ENCODE peak calls at places on chromosomes 12 and 14, in nine cellular contexts. R is body of pancreas, W is AG09309, Y is choroid plexus epithelial cell, O is tibial artery, Q is fibroblast of pulmonary artery, S is AG04450, J is retinal pigment epithelial cell, L is astrocyte of the spinal cord. I is an unnamed sample.

GRCh38 chr12:78040111-78040510 is 209.4 kb downstream of the NAV3 start:
- DNase-seq in J (no peak), W (no peak), Q (peak), S (no peak), L (no peak), R (no peak), O (no peak), Y (no peak), I (no peak)

GRCh38 chr12:32558941-32559340 is 120.2 kb upstream of the DNM1L start:
- DNase-seq in Y (peak), S (no peak), O (no peak), R (no peak), W (peak), Q (peak), J (no peak), L (no peak), I (peak)

GRCh38 chr14:90500665-90501370 is 104.0 kb downstream of the CALM1 start:
- DNase-seq in Q (no peak), S (no peak), O (peak), L (no peak), R (no peak), J (no peak), Y (no peak), W (no peak), I (peak)

GRCh38 chr12:75480469-75480949 is at the start of gene GLIPR1:
- DNase-seq in R (peak), S (peak), J (peak), O (peak), Q (peak), W (peak), L (peak), Y (peak), I (peak)

GRCh38 chr14:105491366-105492006 is 440 bp downstream of the TEDC1 start:
- DNase-seq in R (peak), S (no peak), O (peak), Q (peak), J (no peak), Y (peak), W (no peak), L (peak), I (peak)

GRCh38 chr14:90760591-90761316 is 55.5 kb downstream of the TTC7B start:
- DNase-seq in Q (peak), J (no peak), L (peak), R (no peak), W (no peak), Y (peak), S (no peak), O (no peak), I (no peak)

GRCh38 chr14:54784657-54785056 is 118.0 kb downstream of the GCH1 start:
- DNase-seq in S (no peak), L (no peak), J (no peak), Q (no peak), R (no peak), Y (no peak), W (no peak), O (peak), I (no peak)

GRCh38 chr12:95859344-95859816 is 628 bp downstream of the SNRPF start:
- DNase-seq in S (no peak), R (no peak), Q (peak), W (no peak), L (peak), O (no peak), Y (peak), J (no peak), I (peak)

GRCh38 chr12:32549675-32550079 is 129.4 kb upstream of the DNM1L start:
- DNase-seq in J (no peak), L (peak), O (no peak), Q (no peak), W (no peak), S (no peak), R (no peak), Y (peak), I (no peak)

GRCh38 chr12:6355491-6356373 is 13.9 kb upstream of the TNFRSF1A start:
- DNase-seq in L (no peak), O (no peak), S (no peak), J (no peak), W (no peak), R (no peak), Y (no peak), Q (no peak), I (no peak)

GRCh38 chr12:27606986-27607385 is 83.0 kb downstream of the PPFIBP1 start:
- DNase-seq in J (no peak), S (no peak), R (no peak), O (no peak), L (no peak), Y (no peak), Q (no peak), W (no peak), I (no peak)

GRCh38 chr12:105032703-105033357 is 46.7 kb downstream of the NOPCHAP1 start:
- DNase-seq in R (no peak), S (no peak), J (no peak), Y (peak), O (no peak), Q (peak), L (no peak), W (no peak), I (no peak)

GRCh38 chr14:54356172-54356571 is 40.6 kb upstream of the CDKN3 start:
- DNase-seq in Q (no peak), L (peak), R (no peak), Y (peak), J (no peak), W (no peak), S (no peak), O (no peak), I (no peak)

GRCh38 chr12:57319678-57320469 is 68.9 kb upstream of the STAC3 start:
- DNase-seq in W (no peak), L (no peak), O (no peak), Q (no peak), J (no peak), Y (no peak), S (no peak), R (no peak), I (no peak)

GRCh38 chr14:31257244-31257553 is 49.6 kb upstream of the HECTD1 start:
- DNase-seq in L (no peak), W (no peak), Q (no peak), O (no peak), S (no peak), J (no peak), R (no peak), Y (no peak), I (no peak)

GRCh38 chr12:14910090-14910915 is 24.6 kb upstream of the MGP start:
- DNase-seq in L (peak), W (no peak), O (no peak), R (no peak), J (peak), Q (peak), Y (peak), S (no peak), I (no peak)

GRCh38 chr14:60274448-60274847 is 25.4 kb downstream of the PPM1A start:
- DNase-seq in W (no peak), O (no peak), L (no peak), Y (no peak), S (no peak), J (no peak), Q (no peak), R (no peak), I (no peak)

GRCh38 chr14:101593411-101594181 is 32.3 kb downstream of the DIO3 start:
- DNase-seq in J (no peak), W (no peak), S (no peak), O (no peak), L (no peak), Q (no peak), R (no peak), Y (no peak), I (no peak)

GRCh38 chr14:95388699-95389098 is 69.0 kb upstream of the CLMN start:
- DNase-seq in L (no peak), R (no peak), Q (peak), Y (peak), O (peak), W (no peak), S (no peak), J (no peak), I (no peak)

GRCh38 chr12:117202556-117202955 is 12.3 kb upstream of the FBXO21 start:
- DNase-seq in W (no peak), R (no peak), Q (no peak), O (no peak), Y (no peak), S (no peak), J (no peak), L (no peak), I (no peak)

GRCh38 chr14:94654071-94654974 is 42.1 kb downstream of the SERPINA3 start:
- DNase-seq in W (no peak), Y (no peak), S (no peak), J (no peak), R (peak), L (no peak), Q (peak), O (no peak), I (no peak)

GRCh38 chr12:45789025-45789424 is 59.5 kb downstream of the ARID2 start:
- DNase-seq in L (peak), S (no peak), Y (peak), W (peak), Q (peak), J (no peak), O (no peak), R (no peak), I (peak)

GRCh38 chr12:31408778-31409177 is 82.8 kb upstream of the SINHCAF start:
- DNase-seq in W (no peak), Y (no peak), S (no peak), R (no peak), O (no peak), L (no peak), J (no peak), Q (no peak), I (no peak)

GRCh38 chr12:116693259-116694227 is 44.3 kb downstream of the SPRING1 start:
- DNase-seq in Y (no peak), J (no peak), S (no peak), Q (no peak), W (no peak), O (no peak), R (peak), L (no peak), I (no peak)

GRCh38 chr14:77485901-77486678 is 12.5 kb downstream of the ISM2 start:
- DNase-seq in Y (peak), O (no peak), W (peak), J (no peak), L (peak), Q (peak), S (peak), R (no peak), I (no peak)

GRCh38 chr12:107448198-107448597 is 237.4 kb upstream of the PWP1 start:
- DNase-seq in R (no peak), W (no peak), S (no peak), Q (peak), L (no peak), J (no peak), O (no peak), Y (peak), I (peak)

GRCh38 chr12:61870658-61871559 is 389.3 kb upstream of the USP15 start:
- DNase-seq in S (no peak), L (no peak), R (no peak), J (no peak), W (no peak), Y (no peak), Q (peak), O (no peak), I (peak)

GRCh38 chr14:31898835-31899528 is 178.1 kb upstream of the ARHGAP5 start:
- DNase-seq in R (no peak), Y (no peak), Q (no peak), S (no peak), J (no peak), O (no peak), L (no peak), W (no peak), I (no peak)

GRCh38 chr12:105476616-105477015 is 146.1 kb downstream of the C12orf75 start:
- DNase-seq in Y (no peak), W (no peak), Q (no peak), S (no peak), O (no peak), R (no peak), J (no peak), L (no peak), I (peak)

GRCh38 chr12:26331960-26332359 is 136.6 kb downstream of the SSPN start:
- DNase-seq in W (no peak), Q (no peak), Y (no peak), J (no peak), S (no peak), R (no peak), L (no peak), O (no peak), I (peak)

GRCh38 chr14:74065746-74066575 is 18.3 kb downstream of the ALDH6A1 start:
- DNase-seq in L (no peak), Q (peak), Y (peak), S (no peak), W (no peak), O (no peak), R (no peak), J (no peak), I (no peak)

GRCh38 chr14:36505193-36505815 is 14.7 kb downstream of the NKX2-1 start:
- DNase-seq in S (no peak), L (no peak), R (no peak), Y (no peak), W (no peak), O (no peak), Q (no peak), J (no peak), I (no peak)

GRCh38 chr12:92199846-92200576 is 54.4 kb upstream of the BTG1 start:
- DNase-seq in O (no peak), J (no peak), L (peak), S (no peak), R (no peak), W (no peak), Q (peak), Y (peak), I (no peak)

GRCh38 chr14:106844608-106845285 is 1318.4 kb downstream of the TMEM121 start:
- DNase-seq in O (peak), Y (no peak), J (no peak), S (no peak), W (no peak), Q (no peak), L (no peak), R (peak), I (peak)

GRCh38 chr12:49230810-49231209 is 34.1 kb upstream of the TUBA1C start:
- DNase-seq in O (peak), S (no peak), Q (no peak), L (no peak), J (no peak), Y (no peak), R (no peak), W (no peak), I (no peak)

GRCh38 chr12:76080729-76081415 is 3.6 kb downstream of the NAP1L1 start:
- DNase-seq in W (no peak), S (no peak), R (no peak), Y (peak), J (no peak), O (no peak), L (no peak), Q (no peak), I (peak)

GRCh38 chr14:104582649-104583048 is 3.1 kb downstream of the C14orf180 start:
- DNase-seq in J (no peak), W (no peak), O (peak), R (no peak), S (no peak), Q (no peak), Y (no peak), L (no peak), I (no peak)

GRCh38 chr12:73947627-73948026 is 590.0 kb upstream of the ATXN7L3B start:
- DNase-seq in Q (no peak), Y (no peak), L (no peak), W (no peak), J (no peak), R (no peak), S (no peak), O (no peak), I (no peak)

DNA sequence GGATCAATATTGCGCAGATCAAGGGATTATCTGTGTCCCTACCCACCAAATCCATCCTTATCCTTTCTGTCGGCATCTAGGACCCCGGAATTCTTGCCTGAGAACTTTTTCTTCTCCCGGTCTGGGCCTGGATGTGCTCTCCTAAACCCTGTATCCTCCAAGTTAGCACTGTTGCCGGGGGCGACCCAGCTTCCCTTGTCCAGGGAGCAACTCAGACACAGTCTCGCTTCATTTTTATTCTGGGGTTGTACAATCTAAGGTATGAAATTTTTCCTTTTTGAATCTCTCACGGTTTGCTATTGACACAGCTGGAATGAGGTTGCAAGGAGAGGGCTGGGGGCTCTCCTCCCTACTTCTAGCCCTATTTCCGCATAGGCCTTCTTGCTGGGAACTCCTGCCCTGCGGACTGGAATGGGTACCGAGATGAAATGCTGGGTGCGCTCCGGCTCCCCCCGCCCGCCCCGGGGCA is 399 bp upstream of the PNP start:
- DNase-seq in J (no peak), S (no peak), O (no peak), W (no peak), Y (no peak), Q (no peak), L (no peak), R (peak), I (no peak)
- H3K4me3 ChIP-seq in J (peak), S (peak), O (peak), W (peak), Y (peak), Q (peak), L (peak), R (no peak), I (peak)

DNA sequence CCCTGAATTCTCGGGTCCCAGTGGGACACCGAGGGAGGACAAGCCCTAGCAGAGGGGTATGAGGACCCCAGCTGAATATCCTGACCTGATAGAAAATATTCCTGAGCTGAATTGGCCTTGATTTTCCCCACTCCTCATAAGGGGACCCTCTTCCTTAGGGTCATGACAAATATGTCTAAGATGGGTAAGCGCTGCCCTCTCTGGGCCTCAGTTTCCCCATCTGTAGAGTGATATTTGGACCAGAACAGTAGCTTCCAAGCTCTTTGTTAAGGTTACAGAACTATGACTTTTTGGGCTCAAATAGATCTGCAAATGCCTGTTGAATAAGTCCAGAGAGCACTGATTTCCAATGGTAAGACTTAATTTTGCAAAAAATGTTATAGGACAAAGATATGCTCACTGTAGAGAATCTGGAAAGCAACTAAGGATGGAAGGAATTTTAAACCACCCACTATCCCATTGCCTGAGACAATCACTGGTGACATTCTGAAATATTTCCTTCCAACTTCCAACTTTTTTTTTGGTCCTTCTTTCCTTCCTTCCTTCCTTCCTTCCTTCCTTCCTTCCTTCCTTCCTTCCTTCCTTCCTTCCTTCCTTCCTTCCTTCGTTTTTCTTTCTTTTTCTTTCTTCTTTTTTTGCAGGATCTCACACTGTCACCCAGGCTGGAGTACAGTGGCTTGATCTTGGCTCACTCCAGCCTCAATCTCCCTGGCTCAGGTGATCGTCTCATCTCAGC is 32.0 kb downstream of the MYL2 start:
- DNase-seq in Y (no peak), L (no peak), R (no peak), O (no peak), Q (no peak), J (no peak), S (no peak), W (no peak), I (no peak)
- TF ChIP-seq CTCF in Y (no peak), L (no peak), R (no peak), O (no peak), Q (no peak), J (no peak), S (no peak), W (no peak), I (no peak)

GRCh38 chr14:50812856-50813543 is 18.0 kb downstream of the NIN start:
- DNase-seq in S (no peak), R (no peak), O (no peak), Q (no peak), Y (no peak), W (no peak), J (no peak), L (no peak), I (no peak)
- H3K4me3 ChIP-seq in S (no peak), R (no peak), O (no peak), Q (no peak), Y (no peak), W (no peak), J (no peak), L (no peak), I (peak)

GRCh38 chr12:124720019-124720686 is 143.5 kb downstream of the SCARB1 start:
- DNase-seq in R (no peak), Q (peak), W (no peak), L (peak), J (peak), S (no peak), O (no peak), Y (peak), I (no peak)
- TF ChIP-seq CTCF in R (peak), Q (peak), W (peak), L (peak), J (peak), S (peak), O (peak), Y (peak), I (no peak)

DNA sequence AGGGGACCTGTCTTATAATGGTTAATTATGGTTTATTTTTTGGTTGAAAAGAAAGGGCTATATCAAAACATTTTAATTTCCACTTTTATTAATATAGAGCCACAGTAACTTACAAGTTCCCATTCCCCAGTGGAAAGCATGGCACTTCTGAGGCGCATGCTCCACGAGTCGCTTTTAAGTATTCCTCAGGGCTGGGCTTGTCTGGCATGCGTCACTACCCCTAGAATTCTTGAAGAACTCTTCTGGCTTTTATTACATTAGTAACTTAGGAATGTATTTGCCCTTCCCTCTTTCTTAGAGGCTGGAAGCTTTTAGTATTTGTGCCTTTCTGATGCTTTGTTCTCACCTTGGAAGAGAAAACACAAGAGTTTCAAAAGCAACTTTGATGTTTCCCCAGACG is 81.1 kb downstream of the ESR2 start:
- DNase-seq in Q (no peak), S (no peak), W (no peak), O (no peak), J (no peak), R (no peak), L (no peak), Y (no peak), I (no peak)
- H3K4me3 ChIP-seq in Q (no peak), S (no peak), W (no peak), O (no peak), J (no peak), R (no peak), L (no peak), Y (no peak), I (no peak)

I was measured in GM12865.